ENCODE peak calls at places on chromosomes 5 and 9, in ten cellular contexts. O is brain microvascular endothelial cell; Y is amygdala; E is D341Med; H is SW 1271; I is naive thymus-derived CD8-positive, alpha-beta T cell; U is NCI-H2081 treated with DMSO at 0.1 percent for 48 hours; J is T follicular helper cell; K is GDM1; X is activated T-cell treated with anti-CD3 and anti-CD28 coated beads for 24 hours. W is an unnamed sample.

GRCh38 chr5:168972650-168973241 is 328.2 kb downstream of the SLIT3 start:
- DNase-seq in O (no peak), Y (no peak), E (no peak), H (no peak), I (no peak), U (no peak), J (no peak), K (no peak), X (no peak), W (no peak)

GRCh38 chr9:75152416-75152815 is 64.1 kb downstream of the OSTF1 start:
- DNase-seq in O (no peak), Y (no peak), E (no peak), H (no peak), I (no peak), U (no peak), J (no peak), K (no peak), X (peak), W (no peak)

GRCh38 chr5:75664933-75665332 is 52.3 kb downstream of the POC5 start:
- DNase-seq in O (no peak), Y (no peak), E (no peak), H (no peak), I (no peak), U (no peak), J (no peak), K (no peak), X (no peak), W (peak)

GRCh38 chr5:9344751-9345240 is 201.1 kb downstream of the SEMA5A start:
- DNase-seq in O (no peak), Y (no peak), E (no peak), H (no peak), I (no peak), U (no peak), J (no peak), K (no peak), X (no peak), W (no peak)

GRCh38 chr5:145499483-145499882 is 335.7 kb downstream of the PRELID2 start:
- DNase-seq in O (peak), Y (no peak), E (no peak), H (no peak), I (no peak), U (no peak), J (no peak), K (no peak), X (no peak), W (no peak)

GRCh38 chr9:93326056-93326455 is 125.4 kb upstream of the FAM120A start:
- DNase-seq in O (no peak), Y (no peak), E (no peak), H (no peak), I (no peak), U (no peak), J (no peak), K (no peak), X (no peak), W (no peak)

GRCh38 chr9:108119530-108120113 is 630.1 kb upstream of the KLF4 start:
- DNase-seq in O (no peak), Y (no peak), E (no peak), H (no peak), I (no peak), U (no peak), J (no peak), K (no peak), X (no peak), W (no peak)

GRCh38 chr9:35286381-35286780 is 124.6 kb downstream of the UNC13B start:
- DNase-seq in O (no peak), Y (no peak), E (no peak), H (no peak), I (no peak), U (no peak), J (no peak), K (no peak), X (no peak), W (no peak)

GRCh38 chr5:139050432-139050831 is 147.7 kb downstream of the SIL1 start:
- DNase-seq in O (no peak), Y (no peak), E (no peak), H (no peak), I (no peak), U (no peak), J (no peak), K (no peak), X (no peak), W (no peak)

GRCh38 chr5:180399391-180399790 is 46.3 kb upstream of the GFPT2 start:
- DNase-seq in O (no peak), Y (no peak), E (no peak), H (no peak), I (no peak), U (no peak), J (no peak), K (no peak), X (no peak), W (no peak)

GRCh38 chr9:115717711-115718173 is 435.8 kb upstream of the PAPPA start:
- DNase-seq in O (peak), Y (no peak), E (no peak), H (no peak), I (no peak), U (no peak), J (no peak), K (no peak), X (no peak), W (no peak)

GRCh38 chr5:14681236-14681752 is 16.8 kb downstream of the OTULIN start:
- DNase-seq in O (no peak), Y (no peak), E (no peak), H (no peak), I (no peak), U (no peak), J (no peak), K (no peak), X (no peak), W (no peak)

GRCh38 chr5:112597831-112598230 is 139.9 kb upstream of the APC start:
- DNase-seq in O (no peak), Y (no peak), E (no peak), H (no peak), I (no peak), U (no peak), J (no peak), K (no peak), X (no peak), W (no peak)

W was measured in neural progenitor cell.